ENCODE peak calls at places on chromosomes 5 and 9, in five cellular contexts. Z is H1, N is mesenchymal stem cell, Q is H9, J is trophoblast cell. P is an unnamed sample.

GRCh38 chr5:138890686-138891085 is 15.6 kb upstream of the LRRTM2 start:
- DNase-seq in Z (no peak), N (no peak), Q (no peak), J (peak), P (no peak)

GRCh38 chr5:91024160-91024559 is 359.0 kb downstream of the ARRDC3 start:
- DNase-seq in Z (no peak), N (no peak), Q (no peak), J (no peak), P (no peak)

GRCh38 chr9:129703121-129703520 is 37.7 kb downstream of the PRRX2 start:
- DNase-seq in Z (no peak), N (no peak), Q (no peak), J (no peak), P (no peak)

GRCh38 chr9:132651259-132651658 is 18.5 kb downstream of the DDX31 start:
- DNase-seq in Z (no peak), N (peak), Q (no peak), J (peak), P (no peak)

GRCh38 chr5:100900142-100900795 is 2.8 kb downstream of the ST8SIA4 start:
- DNase-seq in Z (peak), N (peak), Q (peak), J (peak), P (peak)

GRCh38 chr5:66356011-66356565 is 212.0 kb downstream of the SREK1 start:
- DNase-seq in Z (no peak), N (no peak), Q (no peak), J (peak), P (no peak)

GRCh38 chr5:138180183-138180782 is 1.4 kb downstream of the KIF20A start:
- DNase-seq in Z (no peak), N (peak), Q (no peak), J (peak), P (peak)

GRCh38 chr9:129761293-129761900 is 8.6 kb upstream of the PTGES start:
- DNase-seq in Z (no peak), N (peak), Q (no peak), J (peak), P (no peak)

GRCh38 chr5:32071351-32071944 is 102.7 kb downstream of the GOLPH3 start:
- DNase-seq in Z (no peak), N (peak), Q (no peak), J (no peak), P (no peak)

GRCh38 chr5:42005561-42006153 is 80.6 kb downstream of the FBXO4 start:
- DNase-seq in Z (no peak), N (peak), Q (no peak), J (no peak), P (no peak)

GRCh38 chr9:85700330-85700729 is 41.4 kb downstream of the AGTPBP1 start:
- DNase-seq in Z (no peak), N (no peak), Q (no peak), J (no peak), P (no peak)

GRCh38 chr9:115517335-115518075 is 399.5 kb upstream of the TNC start:
- DNase-seq in Z (no peak), N (peak), Q (no peak), J (no peak), P (no peak)

GRCh38 chr9:92714787-92715487 is 45.0 kb upstream of the IPPK start:
- DNase-seq in Z (peak), N (no peak), Q (no peak), J (no peak), P (no peak)

GRCh38 chr5:178624626-178625546 is 2.0 kb downstream of the CLK4 start:
- DNase-seq in Z (no peak), N (peak), Q (no peak), J (no peak), P (no peak)

GRCh38 chr9:70046274-70047070 is 2.8 kb downstream of the MAMDC2 start:
- DNase-seq in Z (peak), N (no peak), Q (peak), J (no peak), P (no peak)

GRCh38 chr5:111016801-111017200 is 54.7 kb upstream of the TSLP start:
- DNase-seq in Z (no peak), N (peak), Q (no peak), J (no peak), P (no peak)

GRCh38 chr5:158235159-158235547 is 376.2 kb upstream of the CLINT1 start:
- DNase-seq in Z (no peak), N (no peak), Q (no peak), J (no peak), P (no peak)

GRCh38 chr5:71013575-71013974 is 11.6 kb downstream of the NAIP start:
- DNase-seq in Z (no peak), N (no peak), Q (peak), J (no peak), P (no peak)

GRCh38 chr9:21043841-21044240 is 12.4 kb upstream of the HACD4 start:
- DNase-seq in Z (no peak), N (no peak), Q (no peak), J (no peak), P (no peak)

GRCh38 chr9:27353405-27354229 is 56.7 kb upstream of the EQTN start:
- DNase-seq in Z (peak), N (no peak), Q (no peak), J (no peak), P (peak)

GRCh38 chr5:97874491-97874890 is 691.4 kb upstream of the RIOK2 start:
- DNase-seq in Z (no peak), N (no peak), Q (no peak), J (no peak), P (no peak)

GRCh38 chr9:130472184-130472705 is 27.5 kb downstream of the ASS1 start:
- DNase-seq in Z (no peak), N (no peak), Q (no peak), J (no peak), P (no peak)

GRCh38 chr5:133930061-133930823 is 38.2 kb downstream of the C5orf15 start:
- DNase-seq in Z (no peak), N (no peak), Q (no peak), J (no peak), P (no peak)

GRCh38 chr9:125747765-125748510 is 765 bp downstream of the PBX3 start:
- DNase-seq in Z (peak), N (peak), Q (no peak), J (no peak), P (no peak)

GRCh38 chr9:83218411-83219090 is 155.6 kb upstream of the RASEF start:
- DNase-seq in Z (no peak), N (no peak), Q (no peak), J (no peak), P (no peak)

GRCh38 chr5:87503004-87503403 is 90.3 kb upstream of the CCNH start:
- DNase-seq in Z (no peak), N (no peak), Q (no peak), J (no peak), P (no peak)

GRCh38 chr9:87701491-87701890 is 24.4 kb upstream of the CTSL start:
- DNase-seq in Z (no peak), N (no peak), Q (no peak), J (peak), P (no peak)

GRCh38 chr9:38318755-38319495 is 73.6 kb upstream of the ALDH1B1 start:
- DNase-seq in Z (peak), N (peak), Q (no peak), J (no peak), P (no peak)

GRCh38 chr5:74016373-74016772 is 390.4 kb downstream of the ARHGEF28 start:
- DNase-seq in Z (peak), N (no peak), Q (peak), J (no peak), P (no peak)

GRCh38 chr9:122988141-122988540 is 45.3 kb upstream of the GPR21 start:
- DNase-seq in Z (no peak), N (no peak), Q (no peak), J (peak), P (no peak)

GRCh38 chr9:122988919-122989614 is 44.4 kb upstream of the GPR21 start:
- DNase-seq in Z (no peak), N (no peak), Q (no peak), J (no peak), P (no peak)

GRCh38 chr9:122986010-122986409 is 45.2 kb downstream of the RABGAP1 start:
- DNase-seq in Z (no peak), N (no peak), Q (no peak), J (no peak), P (no peak)

DNA sequence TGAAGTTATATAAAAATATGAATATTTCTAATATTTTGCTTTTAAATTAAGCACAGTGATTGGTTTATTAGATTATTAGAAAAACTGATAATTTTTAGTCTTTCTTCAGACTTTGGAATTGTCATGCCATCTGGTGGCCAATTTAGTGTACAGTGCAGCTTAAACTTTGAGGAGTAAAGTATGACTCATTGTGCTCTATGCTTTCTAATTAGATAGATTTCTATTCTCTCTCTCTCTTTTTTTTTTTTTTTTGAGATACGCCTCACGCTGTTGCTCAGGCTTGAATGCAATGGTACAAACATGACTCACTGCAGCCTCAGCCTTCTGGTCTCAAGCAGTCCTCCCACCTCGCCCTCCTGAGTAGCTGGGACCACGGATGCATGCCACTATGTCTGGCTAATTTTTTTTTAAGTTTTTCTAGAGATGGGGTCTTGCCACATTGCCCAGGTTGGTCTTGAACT is 42.1 kb upstream of the GPR21 start:
- DNase-seq in Z (no peak), N (peak), Q (no peak), J (peak), P (no peak)
- H2BK12ac ChIP-seq in Z (no peak), N (no peak), Q (no peak), J (no peak), P (no peak)

GRCh38 chr9:68643901-68644809 is 60.9 kb upstream of the PIP5K1B start:
- DNase-seq in Z (no peak), N (no peak), Q (peak), J (peak), P (no peak)

GRCh38 chr9:68648164-68648563 is 56.9 kb upstream of the PIP5K1B start:
- DNase-seq in Z (no peak), N (no peak), Q (no peak), J (no peak), P (no peak)

GRCh38 chr9:68653141-68653595 is 51.9 kb upstream of the PIP5K1B start:
- DNase-seq in Z (no peak), N (no peak), Q (no peak), J (no peak), P (no peak)

GRCh38 chr9:68651280-68651893 is 53.7 kb upstream of the PIP5K1B start:
- DNase-seq in Z (no peak), N (no peak), Q (no peak), J (no peak), P (no peak)

DNA sequence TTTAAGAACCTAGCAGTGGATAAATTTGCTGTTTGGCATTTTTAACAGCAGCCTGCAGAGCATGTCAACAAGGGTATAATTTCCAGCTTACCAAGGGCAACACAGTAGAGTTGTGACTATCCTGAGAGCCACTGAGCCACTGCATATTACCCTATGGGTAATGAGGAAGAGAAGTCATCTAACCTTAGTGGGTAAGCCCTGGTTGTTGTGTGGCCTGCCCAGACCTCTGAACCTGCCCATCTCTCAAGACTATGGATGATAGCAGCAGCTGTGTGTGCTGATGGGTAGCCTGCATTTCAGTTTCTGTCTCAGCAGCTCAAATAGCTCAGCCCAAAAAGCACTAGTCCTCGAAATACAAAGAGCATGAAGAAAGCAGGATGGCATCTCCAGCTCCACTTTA is 56.1 kb upstream of the PIP5K1B start:
- DNase-seq in Z (no peak), N (no peak), Q (no peak), J (no peak), P (no peak)
- H2AFZ ChIP-seq in Z (peak), N (no peak), Q (no peak), J (no peak), P (no peak)

GRCh38 chr9:78982849-78983248 is 588.9 kb upstream of the TLE4 start:
- DNase-seq in Z (no peak), N (peak), Q (no peak), J (no peak), P (no peak)
- H2BK120ac ChIP-seq in Z (no peak), N (no peak), Q (no peak), J (no peak), P (no peak)

GRCh38 chr5:14871084-14871572 is 450 bp downstream of the ANKH start:
- DNase-seq in Z (peak), N (no peak), Q (no peak), J (no peak), P (no peak)

GRCh38 chr5:14872070-14872989 is 752 bp upstream of the ANKH start:
- DNase-seq in Z (peak), N (peak), Q (peak), J (no peak), P (no peak)

GRCh38 chr5:14873790-14874189 is 2.2 kb upstream of the ANKH start:
- DNase-seq in Z (no peak), N (no peak), Q (no peak), J (no peak), P (no peak)

GRCh38 chr5:14871573-14872069 is at the start of gene ANKH:
- DNase-seq in Z (peak), N (peak), Q (peak), J (peak), P (peak)

DNA sequence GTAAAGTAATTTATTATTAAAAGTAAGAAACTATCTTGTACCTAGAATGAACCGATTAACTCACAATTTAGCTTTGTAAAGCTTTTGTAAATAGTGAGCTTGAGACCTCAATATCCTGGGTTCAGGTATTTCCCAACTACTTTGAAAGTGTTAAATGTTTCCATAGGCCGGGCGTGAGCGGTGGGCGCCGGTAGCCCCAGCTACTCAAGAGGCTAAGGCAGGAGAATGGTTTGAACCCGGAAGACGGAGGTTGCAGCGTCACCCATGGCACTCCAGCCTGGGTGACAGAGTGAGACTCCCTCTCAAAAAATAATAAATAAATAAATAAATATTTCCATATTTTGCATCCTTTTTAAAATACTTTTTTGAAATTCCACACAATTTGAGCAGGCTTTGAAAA is 1.5 kb upstream of the ANKH start:
- DNase-seq in Z (no peak), N (no peak), Q (no peak), J (no peak), P (no peak)
- H2BK12ac ChIP-seq in Z (no peak), N (no peak), Q (no peak), J (no peak), P (no peak)

DNA sequence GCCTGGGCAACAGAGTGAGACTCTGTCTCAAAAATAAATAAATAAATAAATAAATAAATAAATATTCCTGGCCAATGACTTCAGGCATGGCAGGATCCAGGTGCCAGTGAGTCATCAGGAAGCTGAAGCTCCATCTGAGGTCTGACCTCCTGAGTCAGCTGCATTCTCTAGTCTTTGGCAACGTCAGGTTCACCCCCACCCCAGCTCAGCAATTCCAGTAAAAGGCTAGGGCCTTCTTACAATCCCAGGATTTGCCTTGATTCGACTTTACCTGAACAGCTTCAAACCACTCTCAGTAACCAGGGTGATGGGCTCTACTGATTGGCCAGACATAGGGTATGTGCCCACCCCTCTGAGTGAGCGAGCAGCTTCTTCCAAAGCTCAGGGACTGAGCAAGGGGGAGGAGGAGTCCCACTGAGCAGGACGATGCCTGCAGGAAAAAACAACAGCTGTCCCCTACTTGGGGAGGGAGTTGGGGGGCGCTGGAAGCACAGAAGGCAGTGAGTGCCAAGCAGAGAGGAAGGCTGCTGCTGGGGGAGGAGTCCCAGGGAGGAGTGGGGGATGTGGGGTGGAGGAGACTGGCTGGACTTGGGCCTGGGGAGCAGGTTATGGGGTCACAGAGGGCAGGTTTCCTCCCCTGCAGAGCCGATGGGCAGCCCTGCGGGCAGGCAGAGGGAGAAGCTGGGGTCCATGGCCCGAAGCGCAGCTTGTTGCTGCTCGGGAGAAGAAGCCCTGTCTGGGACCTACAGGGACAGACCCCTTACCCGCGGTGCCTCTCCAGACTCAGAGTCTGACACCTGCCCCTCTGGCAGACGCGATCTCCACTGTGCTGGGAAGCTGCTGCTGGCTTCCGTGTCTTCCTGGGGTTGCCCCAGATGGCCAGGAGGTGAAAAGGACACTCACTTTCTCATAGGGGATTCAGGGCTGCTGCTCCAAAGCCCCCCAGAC is 25.9 kb upstream of the UNC5A start:
- DNase-seq in Z (peak), N (peak), Q (peak), J (peak), P (no peak)
- H2AFZ ChIP-seq in Z (no peak), N (peak), Q (no peak), J (no peak), P (no peak)

GRCh38 chr9:99184427-99185327 is 37.1 kb downstream of the ALG2 start:
- DNase-seq in Z (peak), N (peak), Q (peak), J (peak), P (peak)
- H2BK120ac ChIP-seq in Z (no peak), N (no peak), Q (no peak), J (no peak), P (no peak)

DNA sequence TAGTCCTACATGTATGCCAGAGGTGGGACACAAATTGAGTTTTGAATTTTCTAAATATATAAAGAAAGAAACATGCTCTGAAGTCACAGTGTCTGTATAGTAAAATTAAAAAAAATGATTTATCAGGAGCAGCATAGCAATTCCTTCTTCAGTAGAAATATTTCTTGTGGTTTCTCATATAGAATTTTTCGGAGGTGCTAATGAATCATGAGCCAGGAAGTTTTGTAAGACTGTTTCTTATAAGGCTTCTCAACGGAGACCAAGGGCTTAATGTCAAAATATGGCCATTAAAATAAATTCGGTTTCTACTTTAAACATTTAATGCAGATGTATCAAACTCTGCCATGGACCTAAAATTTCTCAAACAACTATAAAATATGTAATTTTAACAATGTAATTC is 66.5 kb downstream of the ANKRD55 start:
- DNase-seq in Z (no peak), N (no peak), Q (no peak), J (no peak), P (no peak)
- H2BK12ac ChIP-seq in Z (no peak), N (no peak), Q (no peak), J (no peak), P (no peak)

P was measured in neuronal stem cell.